ENCODE peak calls at places on chromosome 19, in ten cellular contexts. One of them, this sample, is unnamed.

GRCh38 chr19:58553799-58554493 is 959 bp downstream of the CHMP2A start:
- DNase-seq in CD14-positive monocyte: no peak
- DNase-seq in RWPE2: no peak
- DNase-seq in endothelial cell: no peak
- DNase-seq in psoas muscle: no peak
- DNase-seq in CD4-positive, alpha-beta T cell: no peak
- DNase-seq in neural progenitor cell: no peak
- DNase-seq in BJ: no peak
- DNase-seq in nephron progenitor cell: no peak
- DNase-seq in WERI-Rb-1: no peak
- DNase-seq in this sample: no peak

GRCh38 chr19:51016798-51017683 is 2.5 kb downstream of the KLK10 start:
- DNase-seq in CD14-positive monocyte: peak
- DNase-seq in RWPE2: peak
- DNase-seq in endothelial cell: peak
- DNase-seq in psoas muscle: no peak
- DNase-seq in CD4-positive, alpha-beta T cell: peak
- DNase-seq in neural progenitor cell: peak
- DNase-seq in BJ: no peak
- DNase-seq in nephron progenitor cell: peak
- DNase-seq in WERI-Rb-1: peak
- DNase-seq in this sample: peak

GRCh38 chr19:51354103-51354741 is 12.0 kb downstream of the ETFB start:
- DNase-seq in CD14-positive monocyte: no peak
- DNase-seq in RWPE2: no peak
- DNase-seq in endothelial cell: no peak
- DNase-seq in psoas muscle: no peak
- DNase-seq in CD4-positive, alpha-beta T cell: no peak
- DNase-seq in neural progenitor cell: peak
- DNase-seq in BJ: no peak
- DNase-seq in nephron progenitor cell: peak
- DNase-seq in WERI-Rb-1: peak
- DNase-seq in this sample: no peak

GRCh38 chr19:13228561-13228960 is 78.3 kb downstream of the IER2 start:
- DNase-seq in CD14-positive monocyte: no peak
- DNase-seq in RWPE2: no peak
- DNase-seq in endothelial cell: no peak
- DNase-seq in psoas muscle: no peak
- DNase-seq in CD4-positive, alpha-beta T cell: no peak
- DNase-seq in neural progenitor cell: no peak
- DNase-seq in BJ: no peak
- DNase-seq in nephron progenitor cell: no peak
- DNase-seq in WERI-Rb-1: no peak
- DNase-seq in this sample: no peak

GRCh38 chr19:55253842-55254624 is 4.8 kb downstream of the PPP6R1 start:
- DNase-seq in CD14-positive monocyte: peak
- DNase-seq in RWPE2: no peak
- DNase-seq in endothelial cell: no peak
- DNase-seq in psoas muscle: no peak
- DNase-seq in CD4-positive, alpha-beta T cell: peak
- DNase-seq in neural progenitor cell: no peak
- DNase-seq in BJ: no peak
- DNase-seq in nephron progenitor cell: no peak
- DNase-seq in WERI-Rb-1: no peak
- DNase-seq in this sample: no peak

GRCh38 chr19:16161848-16162247 is 11.5 kb downstream of the CIB3 start:
- DNase-seq in CD14-positive monocyte: no peak
- DNase-seq in RWPE2: no peak
- DNase-seq in endothelial cell: no peak
- DNase-seq in psoas muscle: no peak
- DNase-seq in CD4-positive, alpha-beta T cell: no peak
- DNase-seq in neural progenitor cell: no peak
- DNase-seq in BJ: no peak
- DNase-seq in nephron progenitor cell: no peak
- DNase-seq in WERI-Rb-1: no peak
- DNase-seq in this sample: peak

GRCh38 chr19:805161-805561 is 7.9 kb downstream of the PTBP1 start:
- DNase-seq in CD14-positive monocyte: no peak
- DNase-seq in RWPE2: no peak
- DNase-seq in endothelial cell: no peak
- DNase-seq in psoas muscle: no peak
- DNase-seq in CD4-positive, alpha-beta T cell: no peak
- DNase-seq in neural progenitor cell: no peak
- DNase-seq in BJ: no peak
- DNase-seq in nephron progenitor cell: no peak
- DNase-seq in WERI-Rb-1: no peak
- DNase-seq in this sample: no peak

GRCh38 chr19:49111218-49111998 is 2.8 kb upstream of the LIN7B start:
- DNase-seq in CD14-positive monocyte: no peak
- DNase-seq in RWPE2: no peak
- DNase-seq in endothelial cell: no peak
- DNase-seq in psoas muscle: no peak
- DNase-seq in CD4-positive, alpha-beta T cell: no peak
- DNase-seq in neural progenitor cell: no peak
- DNase-seq in BJ: no peak
- DNase-seq in nephron progenitor cell: no peak
- DNase-seq in WERI-Rb-1: no peak
- DNase-seq in this sample: no peak

GRCh38 chr19:7704280-7705060 is 2.5 kb upstream of the FCER2 start:
- DNase-seq in CD14-positive monocyte: no peak
- DNase-seq in RWPE2: no peak
- DNase-seq in endothelial cell: no peak
- DNase-seq in psoas muscle: no peak
- DNase-seq in CD4-positive, alpha-beta T cell: no peak
- DNase-seq in neural progenitor cell: no peak
- DNase-seq in BJ: no peak
- DNase-seq in nephron progenitor cell: no peak
- DNase-seq in WERI-Rb-1: no peak
- DNase-seq in this sample: no peak

GRCh38 chr19:3404324-3405260 is 38.2 kb downstream of the NFIC start:
- DNase-seq in CD14-positive monocyte: no peak
- DNase-seq in RWPE2: no peak
- DNase-seq in endothelial cell: no peak
- DNase-seq in psoas muscle: peak
- DNase-seq in CD4-positive, alpha-beta T cell: no peak
- DNase-seq in neural progenitor cell: no peak
- DNase-seq in BJ: peak
- DNase-seq in nephron progenitor cell: no peak
- DNase-seq in WERI-Rb-1: no peak
- DNase-seq in this sample: no peak

GRCh38 chr19:49920624-49921363 is 8.2 kb upstream of the ATF5 start:
- DNase-seq in CD14-positive monocyte: no peak
- DNase-seq in RWPE2: no peak
- DNase-seq in endothelial cell: no peak
- DNase-seq in psoas muscle: no peak
- DNase-seq in CD4-positive, alpha-beta T cell: no peak
- DNase-seq in neural progenitor cell: no peak
- DNase-seq in BJ: no peak
- DNase-seq in nephron progenitor cell: no peak
- DNase-seq in WERI-Rb-1: no peak
- DNase-seq in this sample: no peak

GRCh38 chr19:53158119-53158656 is 665 bp downstream of the ZNF347 start:
- DNase-seq in CD14-positive monocyte: peak
- DNase-seq in RWPE2: no peak
- DNase-seq in endothelial cell: peak
- DNase-seq in psoas muscle: peak
- DNase-seq in CD4-positive, alpha-beta T cell: peak
- DNase-seq in neural progenitor cell: peak
- DNase-seq in BJ: no peak
- DNase-seq in nephron progenitor cell: peak
- DNase-seq in WERI-Rb-1: peak
- DNase-seq in this sample: no peak

GRCh38 chr19:48354332-48354992 is 9.3 kb downstream of the TMEM143 start:
- DNase-seq in CD14-positive monocyte: no peak
- DNase-seq in RWPE2: no peak
- DNase-seq in endothelial cell: no peak
- DNase-seq in psoas muscle: no peak
- DNase-seq in CD4-positive, alpha-beta T cell: no peak
- DNase-seq in neural progenitor cell: no peak
- DNase-seq in BJ: no peak
- DNase-seq in nephron progenitor cell: no peak
- DNase-seq in WERI-Rb-1: no peak
- DNase-seq in this sample: peak

GRCh38 chr19:6076675-6077463 is 33.4 kb downstream of the RFX2 start:
- DNase-seq in CD14-positive monocyte: peak
- DNase-seq in RWPE2: no peak
- DNase-seq in endothelial cell: no peak
- DNase-seq in psoas muscle: peak
- DNase-seq in CD4-positive, alpha-beta T cell: no peak
- DNase-seq in neural progenitor cell: no peak
- DNase-seq in BJ: peak
- DNase-seq in nephron progenitor cell: no peak
- DNase-seq in WERI-Rb-1: no peak
- DNase-seq in this sample: no peak

GRCh38 chr19:10214784-10215183 is 16.3 kb downstream of the S1PR2 start:
- DNase-seq in CD14-positive monocyte: no peak
- DNase-seq in RWPE2: no peak
- DNase-seq in endothelial cell: no peak
- DNase-seq in psoas muscle: no peak
- DNase-seq in CD4-positive, alpha-beta T cell: no peak
- DNase-seq in neural progenitor cell: no peak
- DNase-seq in BJ: no peak
- DNase-seq in nephron progenitor cell: no peak
- DNase-seq in WERI-Rb-1: no peak
- DNase-seq in this sample: no peak

GRCh38 chr19:41957838-41958366 is 1.2 kb downstream of the RABAC1 start:
- DNase-seq in CD14-positive monocyte: peak
- DNase-seq in RWPE2: no peak
- DNase-seq in endothelial cell: peak
- DNase-seq in psoas muscle: peak
- DNase-seq in CD4-positive, alpha-beta T cell: no peak
- DNase-seq in neural progenitor cell: peak
- DNase-seq in BJ: peak
- DNase-seq in nephron progenitor cell: peak
- DNase-seq in WERI-Rb-1: peak
- DNase-seq in this sample: peak

GRCh38 chr19:38917921-38918491 is 6.0 kb upstream of the CCER2 start:
- DNase-seq in CD14-positive monocyte: no peak
- DNase-seq in RWPE2: no peak
- DNase-seq in endothelial cell: peak
- DNase-seq in psoas muscle: no peak
- DNase-seq in CD4-positive, alpha-beta T cell: no peak
- DNase-seq in neural progenitor cell: peak
- DNase-seq in BJ: no peak
- DNase-seq in nephron progenitor cell: no peak
- DNase-seq in WERI-Rb-1: peak
- DNase-seq in this sample: peak
- TF ChIP-seq CTCF in CD14-positive monocyte: no peak
- TF ChIP-seq CTCF in RWPE2: peak
- TF ChIP-seq CTCF in endothelial cell: no peak
- TF ChIP-seq CTCF in psoas muscle: no peak
- TF ChIP-seq CTCF in CD4-positive, alpha-beta T cell: no peak
- TF ChIP-seq CTCF in neural progenitor cell: peak
- TF ChIP-seq CTCF in BJ: no peak
- TF ChIP-seq CTCF in nephron progenitor cell: no peak
- TF ChIP-seq CTCF in WERI-Rb-1: peak
- TF ChIP-seq CTCF in this sample: no peak

DNA sequence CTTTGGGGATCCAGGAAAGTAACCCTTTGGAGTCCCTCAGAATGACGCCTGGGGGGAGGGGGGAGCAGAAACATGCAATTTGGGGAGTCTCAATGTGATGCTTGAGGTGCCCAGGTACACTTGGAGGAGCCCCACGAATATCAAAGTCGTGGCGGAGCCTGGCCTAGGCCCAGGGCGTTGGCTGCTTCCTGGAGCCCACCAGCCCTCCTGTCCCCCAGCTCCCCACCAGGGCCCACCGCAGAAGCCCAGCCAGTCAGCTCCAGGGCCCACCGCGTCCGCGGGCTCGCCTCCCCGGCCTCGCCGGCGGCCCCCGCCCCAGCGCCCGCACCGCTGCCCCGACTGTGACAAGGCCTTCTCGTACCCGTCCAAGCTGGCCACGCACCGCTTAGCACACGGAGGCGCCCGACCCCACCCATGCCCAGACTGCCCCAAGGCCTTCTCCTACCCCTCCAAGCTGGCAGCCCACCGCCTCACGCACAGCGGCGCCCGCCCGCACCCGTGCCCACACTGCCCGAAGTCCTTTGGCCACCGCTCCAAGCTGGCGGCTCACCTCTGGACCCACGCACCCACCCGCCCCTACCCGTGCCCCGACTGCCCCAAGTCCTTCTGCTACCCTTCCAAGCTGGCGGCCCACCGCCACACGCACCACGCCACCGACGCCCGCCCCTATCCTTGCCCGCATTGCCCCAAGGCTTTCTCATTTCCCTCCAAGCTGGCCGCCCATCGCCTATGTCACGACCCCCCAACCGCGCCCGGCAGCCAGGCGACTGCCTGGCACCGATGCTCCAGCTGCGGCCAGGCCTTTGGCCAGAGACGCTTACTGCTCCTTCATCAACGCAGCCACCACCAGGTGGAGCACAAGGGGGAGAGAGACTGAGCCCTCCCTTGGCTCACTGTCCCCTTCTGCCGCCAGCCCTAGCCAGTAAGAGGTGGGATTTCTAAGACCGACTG is 2.1 kb downstream of the ZNF575 start:
- DNase-seq in CD14-positive monocyte: no peak
- DNase-seq in RWPE2: no peak
- DNase-seq in endothelial cell: peak
- DNase-seq in psoas muscle: peak
- DNase-seq in CD4-positive, alpha-beta T cell: no peak
- DNase-seq in neural progenitor cell: peak
- DNase-seq in BJ: no peak
- DNase-seq in nephron progenitor cell: peak
- DNase-seq in WERI-Rb-1: peak
- DNase-seq in this sample: peak
- TF ChIP-seq CTCF in CD14-positive monocyte: peak
- TF ChIP-seq CTCF in RWPE2: peak
- TF ChIP-seq CTCF in endothelial cell: peak
- TF ChIP-seq CTCF in psoas muscle: peak
- TF ChIP-seq CTCF in CD4-positive, alpha-beta T cell: peak
- TF ChIP-seq CTCF in neural progenitor cell: peak
- TF ChIP-seq CTCF in BJ: peak
- TF ChIP-seq CTCF in nephron progenitor cell: peak
- TF ChIP-seq CTCF in WERI-Rb-1: peak
- TF ChIP-seq CTCF in this sample: peak

DNA sequence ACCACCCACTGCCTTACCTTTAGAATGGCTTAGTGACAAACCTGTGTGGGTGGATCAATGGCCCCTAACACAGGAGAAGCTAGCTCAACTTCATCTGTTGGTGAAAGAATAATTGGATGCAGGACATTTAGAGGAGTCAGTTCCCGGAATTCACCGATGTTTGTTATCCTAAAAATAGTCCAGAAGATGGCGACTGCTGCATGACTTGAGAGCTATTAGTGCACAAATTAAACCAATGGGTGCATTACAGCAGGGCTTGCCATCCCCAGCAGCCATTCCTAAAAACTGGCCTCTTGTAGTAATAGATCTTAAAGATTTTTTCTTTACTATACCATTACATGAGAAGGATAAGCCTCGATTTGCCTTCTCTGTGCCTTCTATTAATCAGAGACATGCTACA is 46.8 kb upstream of the ZNF726 start:
- DNase-seq in CD14-positive monocyte: no peak
- DNase-seq in RWPE2: no peak
- DNase-seq in endothelial cell: no peak
- DNase-seq in psoas muscle: no peak
- DNase-seq in CD4-positive, alpha-beta T cell: no peak
- DNase-seq in neural progenitor cell: no peak
- DNase-seq in BJ: no peak
- DNase-seq in nephron progenitor cell: no peak
- DNase-seq in WERI-Rb-1: peak
- DNase-seq in this sample: no peak
- TF ChIP-seq CTCF in CD14-positive monocyte: no peak
- TF ChIP-seq CTCF in RWPE2: no peak
- TF ChIP-seq CTCF in endothelial cell: no peak
- TF ChIP-seq CTCF in psoas muscle: no peak
- TF ChIP-seq CTCF in CD4-positive, alpha-beta T cell: no peak
- TF ChIP-seq CTCF in neural progenitor cell: no peak
- TF ChIP-seq CTCF in BJ: no peak
- TF ChIP-seq CTCF in nephron progenitor cell: no peak
- TF ChIP-seq CTCF in WERI-Rb-1: peak
- TF ChIP-seq CTCF in this sample: no peak

GRCh38 chr19:31402931-31403330 is 53.7 kb upstream of the TSHZ3 start:
- DNase-seq in CD14-positive monocyte: no peak
- DNase-seq in RWPE2: no peak
- DNase-seq in endothelial cell: no peak
- DNase-seq in psoas muscle: no peak
- DNase-seq in CD4-positive, alpha-beta T cell: no peak
- DNase-seq in neural progenitor cell: no peak
- DNase-seq in BJ: no peak
- DNase-seq in nephron progenitor cell: no peak
- DNase-seq in WERI-Rb-1: no peak
- DNase-seq in this sample: no peak
- TF ChIP-seq CTCF in CD14-positive monocyte: no peak
- TF ChIP-seq CTCF in RWPE2: no peak
- TF ChIP-seq CTCF in endothelial cell: no peak
- TF ChIP-seq CTCF in psoas muscle: no peak
- TF ChIP-seq CTCF in CD4-positive, alpha-beta T cell: no peak
- TF ChIP-seq CTCF in neural progenitor cell: no peak
- TF ChIP-seq CTCF in BJ: no peak
- TF ChIP-seq CTCF in nephron progenitor cell: no peak
- TF ChIP-seq CTCF in WERI-Rb-1: no peak
- TF ChIP-seq CTCF in this sample: no peak